ENCODE peak calls at places on chromosome 13, in four cellular contexts. One of them, this sample, is unnamed. For H3K27me3 and H3K36me3, the result is how much of the 10 kb centered on the place peaks cover.

GRCh38 chr13:43664700-43665191 is 122.0 kb downstream of the ENOX1 start:
- DNase-seq in psoas muscle: no peak
- DNase-seq in adipocyte: peak
- DNase-seq in astrocyte: peak
- DNase-seq in this sample: peak

GRCh38 chr13:31742102-31742695 is 2.9 kb downstream of the RXFP2 start:
- DNase-seq in psoas muscle: peak
- DNase-seq in astrocyte: peak
- DNase-seq in adipocyte: peak
- DNase-seq in this sample: peak

GRCh38 chr13:95354680-95355487 is 53.6 kb upstream of the ABCC4 start:
- DNase-seq in adipocyte: no peak
- DNase-seq in astrocyte: no peak
- DNase-seq in psoas muscle: no peak
- DNase-seq in this sample: no peak

GRCh38 chr13:27321619-27322385 is 51.2 kb downstream of the RASL11A start:
- DNase-seq in adipocyte: no peak
- DNase-seq in psoas muscle: no peak
- DNase-seq in astrocyte: no peak
- DNase-seq in this sample: no peak

GRCh38 chr13:89923731-89924130 is 1423.8 kb upstream of the MIR17HG start:
- DNase-seq in adipocyte: peak
- DNase-seq in psoas muscle: no peak
- DNase-seq in astrocyte: peak
- DNase-seq in this sample: peak

GRCh38 chr13:36258831-36259230 is 38.8 kb downstream of the CCDC169 start:
- DNase-seq in psoas muscle: no peak
- DNase-seq in astrocyte: no peak
- DNase-seq in adipocyte: no peak
- DNase-seq in this sample: no peak

GRCh38 chr13:73984949-73985691 is 149.1 kb downstream of the KLF12 start:
- DNase-seq in psoas muscle: no peak
- DNase-seq in adipocyte: no peak
- DNase-seq in astrocyte: no peak
- DNase-seq in this sample: no peak

GRCh38 chr13:76934671-76935070 is 13.6 kb upstream of the ACOD1 start:
- DNase-seq in adipocyte: peak
- DNase-seq in psoas muscle: no peak
- DNase-seq in astrocyte: no peak
- DNase-seq in this sample: no peak

GRCh38 chr13:46382224-46382623 is 4.8 kb downstream of the RUBCNL start:
- DNase-seq in adipocyte: no peak
- DNase-seq in psoas muscle: no peak
- DNase-seq in astrocyte: no peak
- DNase-seq in this sample: no peak

GRCh38 chr13:40096357-40096911 is 441.0 kb downstream of the COG6 start:
- DNase-seq in psoas muscle: no peak
- DNase-seq in astrocyte: no peak
- DNase-seq in adipocyte: no peak
- DNase-seq in this sample: no peak

GRCh38 chr13:36818483-36819063 is 449 bp upstream of the RFXAP start:
- DNase-seq in astrocyte: no peak
- DNase-seq in adipocyte: no peak
- DNase-seq in psoas muscle: no peak
- DNase-seq in this sample: no peak

GRCh38 chr13:110187501-110188161 is 119.3 kb downstream of the COL4A1 start:
- DNase-seq in psoas muscle: no peak
- DNase-seq in adipocyte: peak
- DNase-seq in astrocyte: peak
- DNase-seq in this sample: peak

GRCh38 chr13:84445776-84446175 is 563.5 kb upstream of the SLITRK1 start:
- DNase-seq in adipocyte: peak
- DNase-seq in astrocyte: peak
- DNase-seq in psoas muscle: no peak
- DNase-seq in this sample: peak

GRCh38 chr13:38635030-38635429 is 51.8 kb upstream of the FREM2 start:
- DNase-seq in psoas muscle: no peak
- DNase-seq in adipocyte: no peak
- DNase-seq in astrocyte: no peak
- DNase-seq in this sample: no peak

GRCh38 chr13:43265028-43265427 is 241.6 kb downstream of the DNAJC15 start:
- DNase-seq in astrocyte: no peak
- DNase-seq in adipocyte: no peak
- DNase-seq in psoas muscle: no peak
- DNase-seq in this sample: no peak

GRCh38 chr13:35765387-35765786 is 288.9 kb upstream of the MAB21L1 start:
- DNase-seq in adipocyte: no peak
- DNase-seq in psoas muscle: no peak
- DNase-seq in astrocyte: no peak
- DNase-seq in this sample: no peak

GRCh38 chr13:94305934-94306333 is 173.5 kb downstream of the DCT start:
- DNase-seq in astrocyte: no peak
- DNase-seq in adipocyte: no peak
- DNase-seq in psoas muscle: no peak
- DNase-seq in this sample: no peak

GRCh38 chr13:37934339-37935191 is 65.0 kb upstream of the TRPC4 start:
- DNase-seq in astrocyte: no peak
- DNase-seq in psoas muscle: no peak
- DNase-seq in adipocyte: no peak
- DNase-seq in this sample: no peak

GRCh38 chr13:39370554-39370953 is 232.4 kb downstream of the LHFPL6 start:
- DNase-seq in psoas muscle: no peak
- DNase-seq in adipocyte: peak
- DNase-seq in astrocyte: no peak
- DNase-seq in this sample: peak

GRCh38 chr13:53206455-53206854 is 177.8 kb downstream of the OLFM4 start:
- DNase-seq in adipocyte: no peak
- DNase-seq in astrocyte: no peak
- DNase-seq in psoas muscle: no peak
- DNase-seq in this sample: peak

GRCh38 chr13:33123066-33123940 is 107.1 kb downstream of the KL start:
- DNase-seq in psoas muscle: peak
- DNase-seq in adipocyte: peak
- DNase-seq in astrocyte: peak
- DNase-seq in this sample: no peak

GRCh38 chr13:73059460-73060250 is 850 bp downstream of the KLF5 start:
- DNase-seq in astrocyte: no peak
- DNase-seq in adipocyte: peak
- DNase-seq in psoas muscle: peak
- DNase-seq in this sample: no peak

GRCh38 chr13:39942901-39943273 is 287.4 kb downstream of the COG6 start:
- DNase-seq in psoas muscle: peak
- DNase-seq in adipocyte: peak
- DNase-seq in astrocyte: peak
- DNase-seq in this sample: peak

GRCh38 chr13:107250626-107251025 is 682.7 kb upstream of the ARGLU1 start:
- DNase-seq in astrocyte: no peak
- DNase-seq in adipocyte: no peak
- DNase-seq in psoas muscle: no peak
- DNase-seq in this sample: no peak

GRCh38 chr13:30572859-30573275 is 44.9 kb upstream of the USPL1 start:
- DNase-seq in astrocyte: peak
- DNase-seq in psoas muscle: no peak
- DNase-seq in adipocyte: peak
- DNase-seq in this sample: peak

GRCh38 chr13:98752111-98752941 is at the start of gene SLC15A1:
- DNase-seq in adipocyte: peak
- DNase-seq in psoas muscle: no peak
- DNase-seq in astrocyte: no peak
- DNase-seq in this sample: no peak
- H3K27me3 ChIP-seq in adipocyte: under half
- H3K27me3 ChIP-seq in psoas muscle: under half
- H3K27me3 ChIP-seq in astrocyte: under half
- H3K27me3 ChIP-seq in this sample: under half

DNA sequence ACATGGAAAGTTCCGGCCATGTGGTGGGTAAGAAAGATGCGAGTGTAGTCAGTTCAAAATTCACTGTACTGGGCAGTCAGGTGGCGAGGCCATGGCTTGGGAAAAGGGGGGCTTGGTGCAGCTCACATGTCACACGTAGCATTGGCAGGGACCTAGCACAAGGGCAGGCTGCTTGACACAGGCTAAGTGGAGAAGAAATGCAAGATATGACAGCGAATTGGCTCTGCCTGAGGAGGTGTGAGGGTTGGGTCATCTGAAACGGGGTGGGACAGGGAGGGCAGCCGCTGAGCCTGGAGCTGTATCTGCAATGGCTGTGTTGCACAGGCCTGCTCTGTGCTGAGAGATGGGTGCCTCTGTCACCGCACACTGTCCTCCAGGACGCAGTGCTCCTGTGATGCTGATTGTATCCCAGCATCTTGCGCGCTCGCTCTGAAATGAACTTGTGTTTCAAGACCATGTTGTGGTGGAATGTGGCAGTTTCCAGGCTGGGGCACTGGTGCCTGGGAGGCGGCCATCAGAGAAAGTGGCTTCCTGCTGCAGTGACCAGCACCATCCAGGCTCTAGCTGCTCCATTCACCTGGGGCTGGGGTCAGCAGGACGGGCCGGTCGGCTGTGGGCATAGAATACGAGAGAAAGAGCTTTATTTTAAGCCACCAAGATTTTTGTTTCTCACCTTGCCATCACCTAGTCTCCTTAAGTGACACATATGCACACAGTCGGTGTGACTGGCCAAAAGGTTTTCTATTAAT is 70.3 kb downstream of the TEX29 start:
- DNase-seq in psoas muscle: no peak
- DNase-seq in astrocyte: no peak
- DNase-seq in adipocyte: no peak
- DNase-seq in this sample: no peak
- H3K4me3 ChIP-seq in psoas muscle: no peak
- H3K4me3 ChIP-seq in astrocyte: no peak
- H3K4me3 ChIP-seq in adipocyte: no peak
- H3K4me3 ChIP-seq in this sample: no peak

DNA sequence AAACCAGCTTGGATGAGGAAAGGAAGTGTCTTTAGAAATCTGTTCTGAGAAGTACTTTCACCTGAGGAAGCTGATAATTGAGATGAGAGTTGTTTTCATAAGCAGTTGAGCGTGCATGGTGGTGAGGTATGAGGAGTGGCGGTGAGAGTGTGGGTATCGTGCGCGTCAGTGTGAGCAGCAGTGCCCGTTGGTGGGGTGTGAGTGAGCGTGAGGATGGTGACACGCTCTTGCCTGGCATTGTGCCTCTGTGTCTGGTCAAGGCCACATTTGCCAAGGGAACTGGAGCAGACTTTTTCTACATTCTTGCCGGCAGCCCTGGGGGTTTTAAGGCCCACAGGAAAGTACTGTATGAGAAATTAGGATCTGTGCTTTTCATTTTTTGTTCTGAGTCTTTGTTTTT is 36.5 kb upstream of the TEX29 start:
- DNase-seq in psoas muscle: no peak
- DNase-seq in astrocyte: no peak
- DNase-seq in adipocyte: no peak
- DNase-seq in this sample: no peak
- H3K36me3 ChIP-seq in psoas muscle: under half
- H3K36me3 ChIP-seq in astrocyte: under half
- H3K36me3 ChIP-seq in adipocyte: half or more
- H3K36me3 ChIP-seq in this sample: under half

GRCh38 chr13:51136276-51136980 is 25.4 kb upstream of the C13orf42 start:
- DNase-seq in psoas muscle: no peak
- DNase-seq in adipocyte: no peak
- DNase-seq in astrocyte: no peak
- DNase-seq in this sample: no peak

GRCh38 chr13:51134763-51135365 is 23.8 kb upstream of the C13orf42 start:
- DNase-seq in astrocyte: no peak
- DNase-seq in psoas muscle: no peak
- DNase-seq in adipocyte: no peak
- DNase-seq in this sample: no peak

DNA sequence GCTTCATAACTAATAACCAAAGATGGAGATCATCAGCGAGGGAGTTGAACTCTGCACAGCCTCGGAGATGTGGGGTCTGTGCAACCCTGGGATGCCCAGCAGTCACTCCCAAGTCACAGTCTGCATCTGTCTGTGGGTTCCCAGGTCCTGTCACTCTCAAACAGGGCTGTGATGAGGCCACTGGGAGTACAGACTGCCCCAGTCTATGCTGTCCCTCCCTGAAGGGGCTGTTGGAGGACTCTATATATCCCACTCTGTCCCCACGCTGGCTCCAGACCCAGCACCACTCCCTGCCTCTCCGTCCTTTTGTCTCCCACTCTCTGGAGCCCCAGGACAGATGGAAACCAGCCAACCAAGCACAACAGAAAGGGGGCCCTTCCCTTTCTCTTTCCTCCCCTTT is 26.2 kb upstream of the C13orf42 start:
- DNase-seq in adipocyte: no peak
- DNase-seq in astrocyte: no peak
- DNase-seq in psoas muscle: no peak
- DNase-seq in this sample: no peak
- H3K27me3 ChIP-seq in adipocyte: under half
- H3K27me3 ChIP-seq in astrocyte: under half
- H3K27me3 ChIP-seq in psoas muscle: under half
- H3K27me3 ChIP-seq in this sample: under half

DNA sequence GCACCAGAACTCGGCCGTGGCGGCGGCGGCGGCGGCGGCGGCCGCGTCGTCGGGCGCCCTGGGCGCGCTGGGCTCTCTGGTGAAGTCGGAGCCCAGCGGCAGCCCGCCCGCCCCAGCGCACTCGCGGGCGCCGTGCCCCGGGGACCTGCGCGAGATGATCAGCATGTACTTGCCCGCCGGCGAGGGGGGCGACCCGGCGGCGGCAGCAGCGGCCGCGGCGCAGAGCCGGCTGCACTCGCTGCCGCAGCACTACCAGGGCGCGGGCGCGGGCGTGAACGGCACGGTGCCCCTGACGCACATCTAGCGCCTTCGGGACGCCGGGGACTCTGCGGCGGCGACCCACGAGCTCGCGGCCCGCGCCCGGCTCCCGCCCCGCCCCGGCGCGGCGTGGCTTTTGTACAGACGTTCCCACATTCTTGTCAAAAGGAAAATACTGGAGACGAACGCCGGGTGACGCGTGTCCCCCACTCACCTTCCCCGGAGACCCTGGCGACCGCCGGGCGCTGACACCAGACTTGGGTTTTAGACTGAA is 1.6 kb downstream of the SOX1 start:
- DNase-seq in adipocyte: no peak
- DNase-seq in astrocyte: no peak
- DNase-seq in psoas muscle: no peak
- DNase-seq in this sample: no peak
- H3K4me3 ChIP-seq in adipocyte: no peak
- H3K4me3 ChIP-seq in astrocyte: no peak
- H3K4me3 ChIP-seq in psoas muscle: no peak
- H3K4me3 ChIP-seq in this sample: no peak

GRCh38 chr13:113598481-113598880 is 13.9 kb downstream of the TFDP1 start:
- DNase-seq in psoas muscle: peak
- DNase-seq in adipocyte: no peak
- DNase-seq in astrocyte: no peak
- DNase-seq in this sample: no peak
- H3K36me3 ChIP-seq in psoas muscle: under half
- H3K36me3 ChIP-seq in adipocyte: under half
- H3K36me3 ChIP-seq in astrocyte: under half
- H3K36me3 ChIP-seq in this sample: under half